ENCODE peak calls at places on chromosomes 7 and 10, in seven cellular contexts. N is K562, O is H1, Y is GM12878, C is HepG2, H is SK-N-SH, B is HCT116. E is an unnamed sample.

GRCh38 chr10:18607503-18607902 is 43.9 kb downstream of the NSUN6 start:
- DNase-seq in N (peak; percentile 72), O (no peak), Y (no peak), C (peak; percentile 37), H (peak; percentile 60), B (peak; percentile 72), E (no peak)

GRCh38 chr10:58590152-58590551 is 77.5 kb downstream of the BICC1 start:
- DNase-seq in N (no peak), O (no peak), Y (no peak), C (no peak), H (peak; percentile 5), B (no peak), E (no peak)

GRCh38 chr10:73926152-73926764 is 15.3 kb downstream of the PLAU start:
- DNase-seq in N (no peak), O (no peak), Y (no peak), C (no peak), H (no peak), B (no peak), E (no peak)

GRCh38 chr10:71243756-71244637 is 31.6 kb downstream of the UNC5B start:
- DNase-seq in N (no peak), O (no peak), Y (no peak), C (no peak), H (no peak), B (no peak), E (no peak)

GRCh38 chr7:30795161-30795943 is 24.1 kb downstream of the MINDY4 start:
- DNase-seq in N (no peak), O (no peak), Y (no peak), C (no peak), H (no peak), B (peak; percentile 3), E (peak; percentile 57)

GRCh38 chr10:98030991-98031431 is 590 bp upstream of the CRTAC1 start:
- DNase-seq in N (no peak), O (no peak), Y (no peak), C (no peak), H (peak; percentile 88), B (no peak), E (no peak)

GRCh38 chr10:121183241-121183640 is 332.1 kb downstream of the WDR11 start:
- DNase-seq in N (no peak), O (no peak), Y (no peak), C (no peak), H (no peak), B (no peak), E (no peak)

GRCh38 chr7:23546897-23547572 is 15.3 kb upstream of the TRA2A start:
- DNase-seq in N (peak; percentile 93), O (peak; percentile 75), Y (peak; percentile 74), C (peak; percentile 87), H (peak; percentile 83), B (peak; percentile 88), E (peak; percentile 69)

GRCh38 chr7:101698964-101699363 is 69.9 kb upstream of the MYL10 start:
- DNase-seq in N (no peak), O (no peak), Y (no peak), C (no peak), H (no peak), B (no peak), E (no peak)

GRCh38 chr10:88835910-88836221 is 15.8 kb downstream of the ANKRD22 start:
- DNase-seq in N (no peak), O (no peak), Y (no peak), C (no peak), H (no peak), B (no peak), E (no peak)

GRCh38 chr10:31999836-32000235 is 56.4 kb downstream of the KIF5B start:
- DNase-seq in N (no peak), O (no peak), Y (no peak), C (no peak), H (no peak), B (no peak), E (no peak)

GRCh38 chr7:111083423-111083822 is 7.5 kb upstream of the LRRN3 start:
- DNase-seq in N (no peak), O (no peak), Y (peak; percentile 88), C (no peak), H (no peak), B (no peak), E (no peak)

DNA sequence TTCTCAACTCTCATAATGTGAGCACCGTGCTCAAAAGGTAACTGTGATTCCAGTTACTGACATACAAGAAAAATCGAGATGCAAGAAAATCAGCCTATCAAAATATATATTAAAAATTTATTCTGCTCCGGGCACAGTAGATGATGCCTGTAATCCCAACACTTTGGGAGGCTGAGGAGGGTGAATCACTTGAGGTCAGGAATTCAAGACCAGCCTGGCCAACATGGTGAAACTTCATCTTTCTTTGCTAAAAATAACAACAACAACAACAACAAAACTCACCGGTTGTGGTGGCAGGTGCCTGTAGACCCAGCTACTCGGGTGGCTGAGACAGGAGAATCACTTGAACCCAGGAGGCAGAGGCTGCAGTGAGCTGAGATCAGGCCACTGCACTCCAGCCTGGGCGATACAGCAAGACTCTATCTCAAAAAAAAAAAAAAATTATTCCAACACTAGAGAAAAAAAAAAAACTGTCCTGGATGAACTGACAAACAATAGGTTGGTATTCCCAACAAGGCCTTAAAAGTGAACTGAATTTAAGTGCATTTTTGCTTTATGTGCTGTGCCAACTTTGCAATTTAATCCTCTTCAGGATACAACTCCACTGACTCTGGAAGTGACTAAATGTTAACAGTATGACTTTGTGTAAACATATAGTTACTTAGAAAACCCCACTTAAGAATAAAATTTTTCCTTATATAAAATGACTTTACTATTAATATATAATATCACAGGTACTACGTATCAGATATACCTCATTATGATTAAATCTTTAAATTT is 51.1 kb downstream of the JMJD1C start:
- DNase-seq in N (no peak), O (no peak), Y (no peak), C (no peak), H (no peak), B (no peak), E (no peak)
- TF ChIP-seq JUND in N (no peak), O (no peak), Y (no peak), C (no peak), H (no peak), B (no peak), E (no peak)

GRCh38 chr7:146655928-146656797 is 539.6 kb downstream of the CNTNAP2 start:
- DNase-seq in N (no peak), O (no peak), Y (no peak), C (no peak), H (no peak), B (no peak), E (no peak)
- TF ChIP-seq JUND in N (no peak), O (no peak), Y (no peak), C (no peak), H (no peak), B (no peak), E (no peak)

GRCh38 chr10:86969421-86970041 is 1.2 kb downstream of the ADIRF start:
- DNase-seq in N (no peak), O (no peak), Y (no peak), C (no peak), H (no peak), B (no peak), E (no peak)

GRCh38 chr10:86970152-86970886 is 2.0 kb downstream of the ADIRF start:
- DNase-seq in N (no peak), O (no peak), Y (no peak), C (no peak), H (no peak), B (peak; percentile 62), E (peak; percentile 81)

GRCh38 chr10:86967481-86967941 is 771 bp upstream of the ADIRF start:
- DNase-seq in N (no peak), O (no peak), Y (no peak), C (no peak), H (no peak), B (no peak), E (no peak)

GRCh38 chr10:86968994-86969355 is 693 bp downstream of the ADIRF start:
- DNase-seq in N (no peak), O (no peak), Y (no peak), C (no peak), H (no peak), B (no peak), E (no peak)

DNA sequence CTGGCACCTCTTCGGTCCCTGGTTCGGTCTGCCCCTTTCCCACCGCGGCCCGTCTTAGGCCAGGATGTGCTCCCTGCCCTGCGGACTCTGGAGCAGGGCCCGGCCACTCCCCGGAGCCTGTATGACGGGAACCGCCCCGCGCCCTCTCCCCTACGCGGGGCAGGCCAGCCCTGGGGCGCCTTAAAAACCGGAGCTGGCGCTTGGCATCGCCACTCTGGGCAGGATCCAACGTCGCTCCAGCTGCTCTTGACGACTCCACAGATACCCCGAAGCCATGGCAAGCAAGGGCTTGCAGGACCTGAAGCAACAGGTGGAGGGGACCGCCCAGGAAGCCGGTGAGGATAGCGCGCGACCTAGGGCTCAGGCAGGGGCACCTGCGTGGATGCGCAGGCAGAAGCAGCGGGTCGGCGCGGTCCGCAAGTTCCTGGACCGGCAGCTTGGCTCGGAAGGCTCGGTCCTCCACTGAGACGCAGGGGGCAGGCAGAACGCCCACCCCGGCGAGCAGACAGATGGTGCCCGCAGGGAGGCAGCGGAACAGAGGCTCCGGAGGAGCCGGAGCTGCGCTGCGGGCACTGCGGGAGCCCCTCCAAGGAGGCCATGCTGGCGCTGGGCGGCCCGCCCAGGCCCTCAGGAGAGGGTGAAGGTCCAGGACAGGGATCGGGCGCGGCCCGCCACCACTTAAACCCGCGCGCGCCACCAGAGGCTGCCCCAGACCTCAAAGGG is at the start of gene ADIRF:
- DNase-seq in N (no peak), O (no peak), Y (no peak), C (no peak), H (no peak), B (peak; percentile 51), E (peak; percentile 73)
- TF ChIP-seq JUND in N (no peak), O (no peak), Y (no peak), C (no peak), H (no peak), B (no peak), E (no peak)

DNA sequence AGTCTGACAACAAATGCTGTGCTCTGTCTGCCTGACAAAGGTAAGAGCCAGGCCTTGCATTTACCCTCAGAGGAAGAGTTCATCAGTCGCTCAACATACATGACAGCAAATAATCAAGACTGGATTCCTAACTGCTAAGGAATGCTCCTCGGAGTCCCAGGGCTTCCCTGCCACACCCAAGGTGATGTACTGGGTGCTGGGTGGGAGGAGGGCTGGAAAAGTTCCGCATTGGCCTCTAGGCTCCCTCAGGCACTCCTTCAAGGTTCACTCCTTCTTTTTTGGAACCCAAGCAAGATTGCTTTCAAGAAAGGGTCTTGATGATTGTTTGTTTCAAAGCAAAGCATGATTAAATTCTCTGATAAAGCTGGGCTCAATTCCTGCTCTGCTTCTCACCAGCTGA is 173.6 kb downstream of the ELMO1 start:
- DNase-seq in N (no peak), O (no peak), Y (no peak), C (no peak), H (no peak), B (no peak), E (no peak)
- TF ChIP-seq JUND in N (no peak), O (no peak), Y (no peak), C (no peak), H (no peak), B (no peak), E (no peak)

GRCh38 chr7:71750290-71750689 is 618.3 kb downstream of the GALNT17 start:
- DNase-seq in N (no peak), O (no peak), Y (no peak), C (no peak), H (no peak), B (no peak), E (no peak)

GRCh38 chr7:71753236-71753635 is 621.3 kb downstream of the GALNT17 start:
- DNase-seq in N (no peak), O (no peak), Y (no peak), C (no peak), H (no peak), B (no peak), E (no peak)

GRCh38 chr7:71754828-71755227 is 622.9 kb downstream of the GALNT17 start:
- DNase-seq in N (no peak), O (no peak), Y (no peak), C (no peak), H (no peak), B (no peak), E (no peak)

GRCh38 chr7:71753959-71754652 is 622.2 kb downstream of the GALNT17 start:
- DNase-seq in N (no peak), O (no peak), Y (no peak), C (no peak), H (no peak), B (no peak), E (no peak)

GRCh38 chr7:71752171-71752935 is 620.4 kb downstream of the GALNT17 start:
- DNase-seq in N (peak; percentile 70), O (peak; percentile 53), Y (no peak), C (peak; percentile 4), H (peak; percentile 89), B (no peak), E (peak; percentile 76)
- TF ChIP-seq JUND in N (no peak), O (no peak), Y (no peak), C (no peak), H (no peak), B (no peak), E (no peak)